ENCODE peak calls at places on chromosomes 7 and 10, in four cellular contexts. G, M, B and O are unnamed samples.

GRCh38 chr10:33688506-33688905 is 354.0 kb upstream of the NRP1 start:
- DNase-seq in M (no peak), G (no peak), B (no peak), O (no peak)

GRCh38 chr7:127582361-127582760 is 3.0 kb downstream of the GCC1 start:
- DNase-seq in G (no peak), M (peak; percentile 70), B (no peak), O (no peak)

GRCh38 chr10:84076047-84076388 is 63.3 kb upstream of the GHITM start:
- DNase-seq in B (no peak), G (no peak), M (no peak), O (no peak)

GRCh38 chr7:4702961-4703512 is 20.9 kb downstream of the FOXK1 start:
- DNase-seq in G (no peak), B (no peak), M (no peak), O (no peak)

GRCh38 chr7:107079212-107079940 is 34.9 kb downstream of the PRKAR2B start:
- DNase-seq in G (peak; percentile 50), M (no peak), B (no peak), O (no peak)

GRCh38 chr7:37577901-37578300 is 105.7 kb upstream of the GPR141 start:
- DNase-seq in B (no peak), M (no peak), G (no peak), O (peak; percentile 42)

GRCh38 chr7:151087247-151088018 is 1.2 kb downstream of the AGAP3 start:
- DNase-seq in G (peak; percentile 79), B (no peak), M (peak; percentile 35), O (no peak)

GRCh38 chr7:28804990-28805389 is 153.1 kb downstream of the TRIL start:
- DNase-seq in B (no peak), M (no peak), G (no peak), O (no peak)

GRCh38 chr10:132430231-132430743 is 33.3 kb downstream of the PWWP2B start:
- DNase-seq in M (no peak), G (no peak), B (no peak), O (no peak)

GRCh38 chr10:71092812-71093391 is 119.5 kb upstream of the UNC5B start:
- DNase-seq in M (no peak), B (no peak), G (peak; percentile 4), O (no peak)

GRCh38 chr10:62048919-62049636 is 147.6 kb downstream of the ARID5B start:
- DNase-seq in M (peak; percentile 94), B (no peak), G (peak; percentile 48), O (peak; percentile 85)

GRCh38 chr10:114526112-114526496 is 121.8 kb upstream of the AFAP1L2 start:
- DNase-seq in G (no peak), M (no peak), B (no peak), O (no peak)

GRCh38 chr7:83162402-83163256 is at the start of gene PCLO:
- DNase-seq in B (peak; percentile 92), G (no peak), M (peak; percentile 53), O (peak; percentile 94)

GRCh38 chr10:128287099-128287498 is 160.9 kb upstream of the MKI67 start:
- DNase-seq in G (no peak), B (no peak), M (no peak), O (no peak)
- TF ChIP-seq EZH2 in G (no peak), B (no peak), M (no peak), O (no peak)

GRCh38 chr10:97067716-97068391 is 117.9 kb downstream of the SLIT1 start:
- DNase-seq in M (no peak), G (peak; percentile 18), B (no peak), O (peak; percentile 68)
- TF ChIP-seq REST in M (peak; percentile 39), G (no peak), B (no peak), O (no peak)

DNA sequence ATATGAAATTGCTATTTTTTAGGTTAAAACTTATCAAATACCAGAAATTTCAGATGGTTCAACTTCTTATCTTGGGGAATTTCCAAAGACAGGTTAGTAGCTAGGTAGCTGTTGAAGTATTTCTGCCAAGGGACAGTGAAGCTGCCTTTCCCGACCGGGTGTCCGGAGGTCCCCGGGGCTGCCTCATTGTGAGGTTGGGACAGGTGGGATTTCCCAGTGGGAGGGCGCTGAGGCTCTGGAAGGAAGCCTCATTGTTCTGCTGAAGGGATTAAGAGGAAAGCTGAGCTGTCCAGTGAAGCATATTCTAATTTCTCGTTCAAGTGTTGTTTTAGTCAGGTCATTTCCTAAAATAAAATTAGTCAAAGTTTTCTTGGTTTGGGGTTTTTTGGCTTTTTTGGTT is 244.2 kb downstream of the MGMT start:
- DNase-seq in M (no peak), G (no peak), B (no peak), O (peak; percentile 17)
- H3K4me1 ChIP-seq in M (peaks cover 9% of the 10 kb centered on the region), G (no peaks in the 10 kb centered on the region), B (no peaks in the 10 kb centered on the region), O (no peaks in the 10 kb centered on the region)

GRCh38 chr10:86363833-86364511 is 2.6 kb downstream of the GRID1 start:
- DNase-seq in G (no peak), M (no peak), B (no peak), O (no peak)
- TF ChIP-seq EZH2 in G (no peak), M (no peak), B (no peak), O (peak; percentile 77)

GRCh38 chr7:130948913-130949312 is 214.9 kb upstream of the KLF14 start:
- DNase-seq in M (no peak), B (no peak), G (no peak), O (no peak)

GRCh38 chr7:130950054-130950453 is 216.0 kb upstream of the KLF14 start:
- DNase-seq in M (no peak), G (no peak), B (no peak), O (no peak)

GRCh38 chr7:130949550-130949949 is 215.5 kb upstream of the KLF14 start:
- DNase-seq in G (no peak), B (no peak), M (no peak), O (no peak)

GRCh38 chr7:130946110-130946509 is 212.1 kb upstream of the KLF14 start:
- DNase-seq in M (peak; percentile 31), G (no peak), B (no peak), O (no peak)

GRCh38 chr7:130947792-130948580 is 214.0 kb upstream of the KLF14 start:
- DNase-seq in M (peak; percentile 46), G (no peak), B (no peak), O (no peak)
- TF ChIP-seq REST in M (no peak), G (no peak), B (no peak), O (no peak)

GRCh38 chr10:75013007-75013406 is 98.4 kb upstream of the SAMD8 start:
- DNase-seq in G (no peak), B (no peak), M (no peak), O (no peak)

GRCh38 chr10:75009426-75009825 is 102.0 kb upstream of the SAMD8 start:
- DNase-seq in B (no peak), G (no peak), M (no peak), O (no peak)

GRCh38 chr10:75008952-75009351 is 102.5 kb upstream of the SAMD8 start:
- DNase-seq in G (no peak), B (no peak), M (no peak), O (no peak)

GRCh38 chr10:75012471-75012870 is 99.0 kb upstream of the SAMD8 start:
- DNase-seq in B (no peak), M (no peak), G (no peak), O (no peak)

GRCh38 chr10:75011221-75011620 is 100.2 kb upstream of the SAMD8 start:
- DNase-seq in M (no peak), G (no peak), B (no peak), O (no peak)
- H3K4me1 ChIP-seq in M (no peaks in the 10 kb centered on the region), G (no peaks in the 10 kb centered on the region), B (no peaks in the 10 kb centered on the region), O (no peaks in the 10 kb centered on the region)

GRCh38 chr7:144656960-144657359 is 178.9 kb downstream of the TPK1 start:
- DNase-seq in B (no peak), M (no peak), G (no peak), O (peak; percentile 30)
- TF ChIP-seq EZH2 in B (no peak), M (no peak), G (no peak), O (no peak)

DNA sequence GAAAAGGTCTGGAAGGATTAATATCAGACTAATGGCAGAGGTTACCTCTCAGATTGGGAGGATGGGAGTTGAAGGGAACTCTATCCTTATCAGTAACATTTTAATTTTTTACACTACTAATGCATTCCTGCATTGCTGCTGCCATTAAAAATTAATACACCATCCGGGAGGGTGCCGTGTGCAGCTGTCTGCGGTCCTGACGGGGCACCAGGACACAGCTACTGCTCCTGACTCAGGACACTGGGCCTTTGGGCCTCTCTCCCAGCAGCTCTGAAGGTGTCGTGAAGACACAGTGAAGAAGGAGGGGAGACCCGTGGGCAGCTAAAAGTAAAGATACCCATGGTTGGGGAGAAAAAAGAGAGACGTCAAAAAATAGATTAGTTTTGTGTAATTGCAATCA is 23.4 kb upstream of the HK1 start:
- DNase-seq in G (no peak), B (no peak), M (no peak), O (no peak)
- TF ChIP-seq REST in G (no peak), B (no peak), M (no peak), O (no peak)

GRCh38 chr10:86689146-86689545 is 20.8 kb downstream of the LDB3 start:
- DNase-seq in G (no peak), B (no peak), M (no peak), O (no peak)
- H3K4me1 ChIP-seq in G (peaks cover 17% of the 10 kb centered on the region), B (no peaks in the 10 kb centered on the region), M (no peaks in the 10 kb centered on the region), O (peaks cover 14% of the 10 kb centered on the region)